ENCODE peak calls at places on chromosomes 4 and X, in four cellular contexts. One of them, this sample, is unnamed.

GRCh38 chr4:2259541-2260267 is 2.2 kb downstream of the MXD4 start:
- DNase-seq in A549: no peak
- DNase-seq in tibial nerve: peak; percentile 9
- DNase-seq in right atrium auricular region: peak; percentile 57
- DNase-seq in this sample: peak; percentile 67

GRCh38 chr4:172042714-172043114 is 229.5 kb downstream of the GALNTL6 start:
- DNase-seq in A549: peak; percentile 6
- DNase-seq in tibial nerve: no peak
- DNase-seq in right atrium auricular region: no peak
- DNase-seq in this sample: no peak

GRCh38 chr4:127730142-127730913 is at the start of gene SLC25A31:
- DNase-seq in right atrium auricular region: no peak
- DNase-seq in tibial nerve: no peak
- DNase-seq in A549: no peak
- DNase-seq in this sample: no peak

GRCh38 chrX:149312936-149313432 is 192.1 kb downstream of the IDS start:
- DNase-seq in A549: no peak
- DNase-seq in tibial nerve: no peak
- DNase-seq in right atrium auricular region: no peak
- DNase-seq in this sample: no peak

GRCh38 chrX:1521459-1521956 is 15.5 kb downstream of the P2RY8 start:
- DNase-seq in tibial nerve: no peak
- DNase-seq in A549: peak; percentile 35
- DNase-seq in right atrium auricular region: peak; percentile 58
- DNase-seq in this sample: no peak

GRCh38 chrX:78199851-78200250 is 60.4 kb upstream of the TAF9B start:
- DNase-seq in right atrium auricular region: no peak
- DNase-seq in tibial nerve: no peak
- DNase-seq in A549: peak; percentile 50
- DNase-seq in this sample: no peak

GRCh38 chr4:44722001-44722400 is 4.4 kb downstream of the GNPDA2 start:
- DNase-seq in tibial nerve: no peak
- DNase-seq in right atrium auricular region: no peak
- DNase-seq in A549: no peak
- DNase-seq in this sample: no peak

GRCh38 chr4:25103423-25103822 is 56.8 kb downstream of the SEPSECS start:
- DNase-seq in tibial nerve: no peak
- DNase-seq in A549: no peak
- DNase-seq in right atrium auricular region: no peak
- DNase-seq in this sample: no peak

GRCh38 chrX:120251471-120252011 is 929 bp downstream of the ZBTB33 start:
- DNase-seq in right atrium auricular region: no peak
- DNase-seq in A549: peak; percentile 12
- DNase-seq in tibial nerve: no peak
- DNase-seq in this sample: no peak

GRCh38 chr4:107247738-107248137 is 211.6 kb upstream of the DKK2 start:
- DNase-seq in A549: no peak
- DNase-seq in right atrium auricular region: no peak
- DNase-seq in tibial nerve: no peak
- DNase-seq in this sample: no peak

GRCh38 chr4:72779256-72779655 is 210.2 kb upstream of the ADAMTS3 start:
- DNase-seq in right atrium auricular region: no peak
- DNase-seq in tibial nerve: no peak
- DNase-seq in A549: no peak
- DNase-seq in this sample: no peak

DNA sequence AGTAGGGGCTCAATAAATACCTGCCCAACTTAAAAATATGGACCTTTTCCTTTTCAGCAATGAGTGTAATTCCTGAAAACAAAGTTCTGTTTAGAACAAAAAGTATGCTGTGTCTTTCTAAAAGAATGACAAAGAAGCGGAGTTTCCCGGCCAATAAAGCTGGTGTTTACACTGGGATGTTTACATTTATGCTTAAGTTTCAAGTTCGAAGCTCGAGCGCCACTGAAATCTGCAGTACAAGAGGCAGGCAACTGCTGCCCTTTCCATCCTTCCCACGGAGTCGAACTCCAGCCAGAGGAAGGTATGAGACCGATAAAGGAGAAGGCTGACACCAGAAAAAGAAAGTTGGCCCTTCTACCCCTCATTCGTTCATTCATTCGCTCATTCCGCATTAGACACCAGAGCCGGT is 1.0 kb upstream of the HTATSF1 start:
- DNase-seq in A549: no peak
- DNase-seq in right atrium auricular region: no peak
- DNase-seq in tibial nerve: no peak
- DNase-seq in this sample: no peak
- H3K4me1 ChIP-seq in A549: peaks cover 13% of the 10 kb centered on the region
- H3K4me1 ChIP-seq in right atrium auricular region: no peaks in the 10 kb centered on the region
- H3K4me1 ChIP-seq in tibial nerve: no peaks in the 10 kb centered on the region
- H3K4me1 ChIP-seq in this sample: no peaks in the 10 kb centered on the region

DNA sequence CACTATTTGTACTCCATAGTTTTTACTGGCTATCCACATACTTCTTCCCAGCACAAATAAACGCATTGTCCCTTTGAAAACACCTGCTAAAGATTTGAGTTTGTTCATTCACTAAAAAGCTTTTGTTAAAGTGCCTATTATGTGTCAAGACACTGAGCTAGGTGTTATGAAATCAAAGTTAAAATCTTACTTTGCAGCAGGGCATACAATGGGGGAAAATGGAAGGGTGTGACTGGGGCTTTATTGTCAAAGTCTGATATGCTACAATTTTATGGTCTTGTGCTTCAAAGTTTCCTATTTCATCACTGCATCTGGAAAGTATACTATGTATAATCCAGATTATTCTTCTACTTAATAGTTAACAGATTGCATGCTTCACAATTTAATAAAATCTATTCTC is 128.4 kb downstream of the PPP3CA start:
- DNase-seq in tibial nerve: no peak
- DNase-seq in A549: no peak
- DNase-seq in right atrium auricular region: no peak
- DNase-seq in this sample: no peak
- H3K4me1 ChIP-seq in tibial nerve: no peaks in the 10 kb centered on the region
- H3K4me1 ChIP-seq in A549: peaks cover 72% of the 10 kb centered on the region
- H3K4me1 ChIP-seq in right atrium auricular region: no peaks in the 10 kb centered on the region
- H3K4me1 ChIP-seq in this sample: no peaks in the 10 kb centered on the region

DNA sequence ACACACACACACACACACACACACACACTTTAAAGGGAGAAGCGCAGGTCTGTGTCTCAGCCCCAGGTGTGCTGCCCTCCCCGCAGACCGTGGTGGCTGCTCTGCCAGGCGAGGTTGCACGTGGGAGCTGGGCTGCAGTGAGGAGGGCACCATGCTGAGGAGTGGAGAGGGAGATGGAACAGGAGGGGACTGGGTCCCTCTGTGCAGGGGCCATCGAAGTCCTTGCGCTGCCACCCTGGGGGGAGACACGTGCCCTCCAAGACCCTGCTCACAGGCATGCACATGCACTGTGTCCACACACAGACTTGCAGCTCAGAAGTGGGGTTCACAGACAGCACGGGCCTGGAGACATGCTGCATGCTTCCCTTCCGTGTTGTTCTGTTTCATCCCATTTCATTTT is 65.5 kb upstream of the HGFAC start:
- DNase-seq in A549: no peak
- DNase-seq in right atrium auricular region: peak; percentile 36
- DNase-seq in tibial nerve: no peak
- DNase-seq in this sample: no peak
- H3K4me1 ChIP-seq in A549: no peaks in the 10 kb centered on the region
- H3K4me1 ChIP-seq in right atrium auricular region: no peaks in the 10 kb centered on the region
- H3K4me1 ChIP-seq in tibial nerve: no peaks in the 10 kb centered on the region
- H3K4me1 ChIP-seq in this sample: no peaks in the 10 kb centered on the region

GRCh38 chr4:8592366-8593267 is at the start of gene CPZ:
- DNase-seq in right atrium auricular region: no peak
- DNase-seq in tibial nerve: no peak
- DNase-seq in A549: no peak
- DNase-seq in this sample: no peak
- H3K4me1 ChIP-seq in right atrium auricular region: no peaks in the 10 kb centered on the region
- H3K4me1 ChIP-seq in tibial nerve: no peaks in the 10 kb centered on the region
- H3K4me1 ChIP-seq in A549: no peaks in the 10 kb centered on the region
- H3K4me1 ChIP-seq in this sample: peaks cover 17% of the 10 kb centered on the region

DNA sequence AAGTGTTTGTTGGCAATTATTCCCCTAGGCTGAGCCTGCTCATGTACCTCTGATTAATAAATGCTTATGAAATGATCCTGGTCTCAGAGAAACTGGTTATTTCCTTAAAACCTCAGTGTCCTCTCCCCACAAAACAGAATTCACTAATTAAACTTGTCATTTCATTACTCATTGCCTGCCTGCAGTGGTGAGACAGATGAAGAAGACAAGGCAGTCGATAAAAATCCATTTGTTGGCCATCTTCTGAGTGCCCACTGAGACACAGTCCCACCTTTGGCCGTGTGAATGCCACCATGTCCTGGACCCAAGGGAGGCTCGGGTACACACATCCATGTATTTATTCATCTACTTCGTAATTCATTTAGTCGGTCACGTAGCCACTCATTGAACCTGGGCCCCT is 3.4 kb downstream of the S100P start:
- DNase-seq in tibial nerve: no peak
- DNase-seq in right atrium auricular region: no peak
- DNase-seq in A549: no peak
- DNase-seq in this sample: no peak
- H3K4me1 ChIP-seq in tibial nerve: no peaks in the 10 kb centered on the region
- H3K4me1 ChIP-seq in right atrium auricular region: no peaks in the 10 kb centered on the region
- H3K4me1 ChIP-seq in A549: peaks cover 45% of the 10 kb centered on the region
- H3K4me1 ChIP-seq in this sample: no peaks in the 10 kb centered on the region

DNA sequence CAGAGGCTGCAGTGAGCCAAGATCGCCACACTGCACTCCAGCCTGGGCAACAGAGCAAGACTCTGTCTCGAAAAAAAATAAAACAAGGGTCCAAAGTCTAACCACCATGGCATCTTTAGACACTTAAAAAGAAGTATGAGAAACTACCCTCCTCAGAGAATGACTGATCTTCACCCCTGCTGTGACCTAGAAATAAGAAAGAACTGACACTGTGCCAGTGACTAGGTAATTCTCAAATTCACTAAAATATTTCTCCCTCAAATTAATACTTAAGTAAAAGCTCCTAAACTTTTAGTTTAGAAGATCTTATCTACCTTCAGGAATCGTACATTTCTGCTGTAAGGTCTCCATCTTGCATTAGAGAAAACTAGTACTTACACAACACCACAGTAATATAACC is 80.3 kb downstream of the AFAP1 start:
- DNase-seq in A549: no peak
- DNase-seq in right atrium auricular region: no peak
- DNase-seq in tibial nerve: no peak
- DNase-seq in this sample: no peak
- H3K4me1 ChIP-seq in A549: peaks cover 79% of the 10 kb centered on the region
- H3K4me1 ChIP-seq in right atrium auricular region: no peaks in the 10 kb centered on the region
- H3K4me1 ChIP-seq in tibial nerve: no peaks in the 10 kb centered on the region
- H3K4me1 ChIP-seq in this sample: peaks cover 20% of the 10 kb centered on the region